ENCODE peak calls at places on chromosomes 5 and 9, in five cellular contexts. N is AG20443, E is DMS 273 treated with DMSO at 0.1 percent for 48 hours, D is non-pigmented ciliary epithelial cell, G is dermis blood vessel endothelial cell. W is an unnamed sample.

GRCh38 chr5:141915881-141916336 is 7.8 kb upstream of the DELE1 start:
- DNase-seq in N (no peak), G (no peak), D (no peak), E (no peak), W (no peak)

GRCh38 chr5:93736284-93736683 is 5.1 kb downstream of the POU5F2 start:
- DNase-seq in D (no peak), G (no peak), N (peak), E (no peak), W (no peak)

GRCh38 chr9:123662057-123662776 is 267.7 kb downstream of the DENND1A start:
- DNase-seq in G (no peak), E (no peak), D (no peak), N (no peak), W (no peak)

GRCh38 chr5:56148453-56148971 is 84.6 kb downstream of the ANKRD55 start:
- DNase-seq in E (no peak), D (no peak), N (no peak), G (no peak), W (peak)

GRCh38 chr5:175627739-175628138 is 30.1 kb upstream of the HRH2 start:
- DNase-seq in N (no peak), E (no peak), D (no peak), G (no peak), W (no peak)

GRCh38 chr5:43110606-43111170 is 10.0 kb upstream of the ZNF131 start:
- DNase-seq in N (peak), E (no peak), D (no peak), G (peak), W (peak)

GRCh38 chr5:149452665-149453617 is 73.8 kb upstream of the IL17B start:
- DNase-seq in D (peak), G (peak), N (peak), E (no peak), W (no peak)

GRCh38 chr5:61821561-61821960 is 484.4 kb upstream of the KIF2A start:
- DNase-seq in N (no peak), E (no peak), G (no peak), D (no peak), W (no peak)

GRCh38 chr5:134136221-134136631 is 21.7 kb downstream of the TCF7 start:
- DNase-seq in G (no peak), N (no peak), D (no peak), E (no peak), W (no peak)

GRCh38 chr9:22447607-22448305 is 1.1 kb downstream of the DMRTA1 start:
- DNase-seq in G (no peak), N (no peak), E (peak), D (no peak), W (no peak)

GRCh38 chr5:106454651-106455415 is 1215.9 kb downstream of the EFNA5 start:
- DNase-seq in E (no peak), G (peak), D (peak), N (no peak), W (peak)

GRCh38 chr9:88355166-88355565 is 33.1 kb upstream of the SPIN1 start:
- DNase-seq in G (no peak), N (no peak), D (no peak), E (no peak), W (no peak)

GRCh38 chr9:35869621-35870216 is 482 bp downstream of the OR13J1 start:
- DNase-seq in G (no peak), N (no peak), D (no peak), E (no peak), W (no peak)

GRCh38 chr5:134462761-134463160 is 51.1 kb upstream of the CDKN2AIPNL start:
- DNase-seq in D (no peak), G (no peak), E (no peak), N (no peak), W (peak)

GRCh38 chr9:113886933-113887332 is 10.8 kb downstream of the ZNF618 start:
- DNase-seq in E (no peak), D (no peak), G (peak), N (peak), W (no peak)

GRCh38 chr5:38634961-38635369 is 78.5 kb upstream of the LIFR start:
- DNase-seq in G (peak), D (no peak), E (no peak), N (no peak), W (no peak)

GRCh38 chr9:137723396-137724113 is 104.8 kb downstream of the EHMT1 start:
- DNase-seq in G (no peak), E (no peak), D (no peak), N (no peak), W (no peak)

GRCh38 chr5:129899454-129899853 is 4.8 kb upstream of the CHSY3 start:
- DNase-seq in D (no peak), N (no peak), E (no peak), G (peak), W (peak)

GRCh38 chr9:101858026-101858425 is 119.6 kb upstream of the GRIN3A start:
- DNase-seq in N (no peak), D (no peak), G (no peak), E (no peak), W (no peak)

GRCh38 chr5:35926389-35927051 is 11.9 kb downstream of the CAPSL start:
- DNase-seq in G (peak), E (peak), D (no peak), N (peak), W (peak)

GRCh38 chr9:127214421-127215265 is 49.9 kb upstream of the GARNL3 start:
- DNase-seq in G (peak), N (peak), E (no peak), D (peak), W (peak)

GRCh38 chr5:141958773-141959172 is 771 bp upstream of the PCDH12 start:
- DNase-seq in N (peak), E (no peak), G (peak), D (no peak), W (no peak)

GRCh38 chr5:103895738-103896137 is 333.1 kb upstream of the NUDT12 start:
- DNase-seq in D (no peak), E (no peak), G (no peak), N (no peak), W (no peak)

GRCh38 chr9:131678499-131679111 is 61.3 kb downstream of the RAPGEF1 start:
- DNase-seq in D (peak), E (peak), G (peak), N (peak), W (peak)

GRCh38 chr5:39191216-39191615 is 28.1 kb downstream of the FYB1 start:
- DNase-seq in G (no peak), E (no peak), N (no peak), D (no peak), W (no peak)

GRCh38 chr5:73363911-73364730 is 84.5 kb downstream of the FOXD1 start:
- DNase-seq in G (no peak), N (peak), E (no peak), D (no peak), W (no peak)

GRCh38 chr5:35938518-35939227 is at the start of gene CAPSL:
- DNase-seq in E (peak), G (peak), D (no peak), N (peak), W (peak)

GRCh38 chr9:137478613-137479314 is 19.6 kb upstream of the NSMF start:
- DNase-seq in E (no peak), G (peak), D (no peak), N (peak), W (no peak)

GRCh38 chr5:96142786-96143434 is 181.3 kb upstream of the ELL2 start:
- DNase-seq in G (no peak), D (no peak), N (peak), E (no peak), W (no peak)

GRCh38 chr5:165808358-165808757 is 2302.9 kb downstream of the MAT2B start:
- DNase-seq in E (no peak), G (no peak), D (no peak), N (no peak), W (no peak)

W was measured in NCI-H82.